ENCODE peak calls at places on chromosomes 6 and 20, in four cellular contexts. X is HepG2, M is spleen, H is HCT116. U is an unnamed sample.

GRCh38 chr6:165729307-165729936 is 66.4 kb upstream of the PDE10A start:
- DNase-seq in X (peak), M (no peak), H (peak), U (no peak)

GRCh38 chr20:51452091-51452613 is 90.4 kb downstream of the NFATC2 start:
- DNase-seq in X (no peak), M (no peak), H (no peak), U (no peak)

GRCh38 chr20:18977441-18977840 is 163.9 kb downstream of the SCP2D1 start:
- DNase-seq in X (no peak), M (no peak), H (no peak), U (no peak)

GRCh38 chr6:56938634-56939294 is 16.1 kb upstream of the BEND6 start:
- DNase-seq in X (peak), M (no peak), H (peak), U (no peak)

GRCh38 chr6:170553686-170554085 is 483 bp upstream of the TBP start:
- DNase-seq in X (no peak), M (no peak), H (no peak), U (no peak)

GRCh38 chr6:117168296-117169059 is 96.9 kb upstream of the VGLL2 start:
- DNase-seq in X (no peak), M (no peak), H (no peak), U (no peak)

GRCh38 chr20:19588731-19589130 is 169.3 kb upstream of the RIN2 start:
- DNase-seq in X (peak), M (no peak), H (no peak), U (no peak)

GRCh38 chr6:43428112-43428570 is 800 bp downstream of the ABCC10 start:
- DNase-seq in X (no peak), M (no peak), H (no peak), U (no peak)

GRCh38 chr20:32762754-32763201 is 593 bp downstream of the DNMT3B start:
- DNase-seq in X (no peak), M (no peak), H (no peak), U (no peak)

GRCh38 chr6:122712864-122713612 is 66.5 kb upstream of the FABP7 start:
- DNase-seq in X (no peak), M (no peak), H (no peak), U (no peak)

GRCh38 chr6:2952557-2953095 is 18.7 kb downstream of the SERPINB6 start:
- DNase-seq in X (peak), M (peak), H (peak), U (peak)
- TF ChIP-seq POLR2AphosphoS5 in X (no peak), M (peak), H (peak), U (peak)

GRCh38 chr20:59752704-59753460 is 148.5 kb downstream of the PHACTR3 start:
- DNase-seq in X (no peak), M (peak), H (no peak), U (no peak)

GRCh38 chr20:59749293-59749680 is 144.9 kb downstream of the PHACTR3 start:
- DNase-seq in X (no peak), M (peak), H (no peak), U (no peak)

GRCh38 chr20:59752101-59752586 is 147.8 kb downstream of the PHACTR3 start:
- DNase-seq in X (no peak), M (peak), H (no peak), U (no peak)

GRCh38 chr20:59750209-59750840 is 146.0 kb downstream of the PHACTR3 start:
- DNase-seq in X (no peak), M (peak), H (no peak), U (no peak)

GRCh38 chr20:59751075-59751711 is 146.9 kb downstream of the PHACTR3 start:
- DNase-seq in X (peak), M (peak), H (peak), U (no peak)
- TF ChIP-seq POLR2AphosphoS5 in X (no peak), M (no peak), H (no peak), U (no peak)

GRCh38 chr6:151804585-151805285 is 2.7 kb upstream of the ESR1 start:
- DNase-seq in X (no peak), M (no peak), H (no peak), U (no peak)

GRCh38 chr6:151806757-151807512 is 547 bp upstream of the ESR1 start:
- DNase-seq in X (no peak), M (no peak), H (no peak), U (no peak)

GRCh38 chr6:151805286-151805840 is 2.1 kb upstream of the ESR1 start:
- DNase-seq in X (no peak), M (no peak), H (no peak), U (no peak)

GRCh38 chr6:151808331-151809241 is 1.1 kb downstream of the ESR1 start:
- DNase-seq in X (no peak), M (no peak), H (no peak), U (no peak)

DNA sequence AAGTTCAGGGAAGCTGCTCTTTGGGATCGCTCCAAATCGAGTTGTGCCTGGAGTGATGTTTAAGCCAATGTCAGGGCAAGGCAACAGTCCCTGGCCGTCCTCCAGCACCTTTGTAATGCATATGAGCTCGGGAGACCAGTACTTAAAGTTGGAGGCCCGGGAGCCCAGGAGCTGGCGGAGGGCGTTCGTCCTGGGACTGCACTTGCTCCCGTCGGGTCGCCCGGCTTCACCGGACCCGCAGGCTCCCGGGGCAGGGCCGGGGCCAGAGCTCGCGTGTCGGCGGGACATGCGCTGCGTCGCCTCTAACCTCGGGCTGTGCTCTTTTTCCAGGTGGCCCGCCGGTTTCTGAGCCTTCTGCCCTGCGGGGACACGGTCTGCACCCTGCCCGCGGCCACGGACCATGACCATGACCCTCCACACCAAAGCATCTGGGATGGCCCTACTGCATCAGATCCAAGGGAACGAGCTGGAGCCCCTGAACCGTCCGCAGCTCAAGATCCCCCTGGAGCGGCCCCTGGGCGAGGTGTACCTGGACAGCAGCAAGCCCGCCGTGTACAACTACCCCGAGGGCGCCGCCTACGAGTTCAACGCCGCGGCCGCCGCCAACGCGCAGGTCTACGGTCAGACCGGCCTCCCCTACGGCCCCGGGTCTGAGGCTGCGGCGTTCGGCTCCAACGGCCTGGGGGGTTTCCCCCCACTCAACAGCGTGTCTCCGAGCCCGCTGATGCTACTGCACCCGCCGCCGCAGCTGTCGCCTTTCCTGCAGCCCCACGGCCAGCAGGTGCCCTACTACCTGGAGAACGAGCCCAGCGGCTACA is at the start of gene ESR1:
- DNase-seq in X (no peak), M (peak), H (no peak), U (no peak)
- TF ChIP-seq POLR2AphosphoS5 in X (no peak), M (no peak), H (no peak), U (no peak)

GRCh38 chr6:150620244-150620643 is 20.6 kb downstream of the PLEKHG1 start:
- DNase-seq in X (no peak), M (no peak), H (no peak), U (peak)

GRCh38 chr6:150615967-150616366 is 16.3 kb downstream of the PLEKHG1 start:
- DNase-seq in X (no peak), M (no peak), H (no peak), U (no peak)

GRCh38 chr6:150616581-150616980 is 16.9 kb downstream of the PLEKHG1 start:
- DNase-seq in X (no peak), M (no peak), H (no peak), U (no peak)

GRCh38 chr6:150617062-150617461 is 17.4 kb downstream of the PLEKHG1 start:
- DNase-seq in X (no peak), M (no peak), H (no peak), U (no peak)

GRCh38 chr6:150617496-150618460 is 18.1 kb downstream of the PLEKHG1 start:
- DNase-seq in X (no peak), M (no peak), H (no peak), U (no peak)
- TF ChIP-seq POLR2AphosphoS5 in X (no peak), M (no peak), H (no peak), U (no peak)

DNA sequence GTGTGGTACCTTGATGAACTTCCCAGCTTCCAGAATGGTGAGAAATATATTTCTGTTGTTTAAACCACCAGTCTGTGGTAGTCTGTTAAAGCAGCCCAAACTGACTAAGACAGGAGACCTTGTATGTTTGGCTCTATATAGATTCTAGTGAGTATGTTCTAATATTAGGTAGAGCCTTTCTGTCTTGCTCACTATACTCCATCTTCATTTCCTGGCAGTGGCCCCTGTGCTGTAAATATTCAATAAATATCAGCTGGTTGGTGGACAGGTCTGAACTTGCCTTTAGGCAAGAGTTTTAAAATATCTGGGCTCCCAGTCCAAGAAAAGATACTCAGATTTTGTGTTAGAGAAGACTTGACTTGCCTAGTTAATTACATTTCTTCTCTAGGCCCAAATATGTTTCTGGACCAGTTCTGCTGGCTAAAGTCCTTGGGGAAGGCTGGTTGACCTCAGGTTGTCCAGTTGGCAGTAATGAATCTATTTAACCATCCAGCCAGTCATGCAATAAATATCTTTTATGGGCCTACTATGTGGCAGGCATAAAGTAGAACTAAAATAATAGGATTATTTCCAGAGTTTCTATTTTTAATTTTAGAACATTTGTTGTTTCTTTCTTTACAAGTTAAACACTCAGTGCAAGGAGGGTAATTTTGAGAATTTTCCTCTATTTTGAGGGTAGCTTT is 22.3 kb downstream of the PPP1R14C start:
- DNase-seq in X (no peak), M (no peak), H (no peak), U (no peak)
- TF ChIP-seq POLR2AphosphoS5 in X (no peak), M (no peak), H (no peak), U (no peak)

GRCh38 chr6:98782772-98783171 is 51.6 kb upstream of the POU3F2 start:
- DNase-seq in X (no peak), M (no peak), H (no peak), U (no peak)

GRCh38 chr6:98787961-98788360 is 46.4 kb upstream of the POU3F2 start:
- DNase-seq in X (no peak), M (no peak), H (no peak), U (no peak)

GRCh38 chr6:98783578-98783977 is 50.8 kb upstream of the POU3F2 start:
- DNase-seq in X (no peak), M (no peak), H (no peak), U (no peak)

DNA sequence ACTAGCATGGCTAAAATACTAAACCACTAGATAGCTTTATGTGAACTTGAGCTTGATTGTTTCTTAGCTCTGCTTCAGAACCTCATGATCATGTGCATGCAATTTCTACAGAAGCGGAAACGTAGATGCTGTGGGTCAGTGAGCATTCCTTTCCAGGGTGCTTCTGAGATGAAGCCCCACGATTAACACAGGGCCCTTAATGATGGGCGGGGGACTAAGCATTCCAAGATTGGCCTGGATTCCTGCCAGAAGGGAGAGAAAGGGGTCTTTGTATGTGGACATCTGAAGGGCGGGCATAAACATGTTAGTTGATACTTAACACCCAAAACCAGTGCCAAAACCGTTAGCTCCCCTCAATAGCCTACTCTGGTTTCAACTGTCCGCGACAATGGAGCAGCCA is 47.0 kb upstream of the POU3F2 start:
- DNase-seq in X (no peak), M (no peak), H (no peak), U (no peak)
- TF ChIP-seq POLR2AphosphoS5 in X (no peak), M (no peak), H (no peak), U (no peak)

GRCh38 chr20:327041-327945 is 1.9 kb downstream of the SOX12 start:
- DNase-seq in X (peak), M (peak), H (peak), U (no peak)

GRCh38 chr20:325043-325888 is at the start of gene SOX12:
- DNase-seq in X (peak), M (peak), H (peak), U (peak)

GRCh38 chr20:324177-325042 is 942 bp upstream of the SOX12 start:
- DNase-seq in X (peak), M (peak), H (peak), U (peak)

GRCh38 chr20:326645-327031 is 1.3 kb downstream of the SOX12 start:
- DNase-seq in X (no peak), M (peak), H (no peak), U (no peak)

DNA sequence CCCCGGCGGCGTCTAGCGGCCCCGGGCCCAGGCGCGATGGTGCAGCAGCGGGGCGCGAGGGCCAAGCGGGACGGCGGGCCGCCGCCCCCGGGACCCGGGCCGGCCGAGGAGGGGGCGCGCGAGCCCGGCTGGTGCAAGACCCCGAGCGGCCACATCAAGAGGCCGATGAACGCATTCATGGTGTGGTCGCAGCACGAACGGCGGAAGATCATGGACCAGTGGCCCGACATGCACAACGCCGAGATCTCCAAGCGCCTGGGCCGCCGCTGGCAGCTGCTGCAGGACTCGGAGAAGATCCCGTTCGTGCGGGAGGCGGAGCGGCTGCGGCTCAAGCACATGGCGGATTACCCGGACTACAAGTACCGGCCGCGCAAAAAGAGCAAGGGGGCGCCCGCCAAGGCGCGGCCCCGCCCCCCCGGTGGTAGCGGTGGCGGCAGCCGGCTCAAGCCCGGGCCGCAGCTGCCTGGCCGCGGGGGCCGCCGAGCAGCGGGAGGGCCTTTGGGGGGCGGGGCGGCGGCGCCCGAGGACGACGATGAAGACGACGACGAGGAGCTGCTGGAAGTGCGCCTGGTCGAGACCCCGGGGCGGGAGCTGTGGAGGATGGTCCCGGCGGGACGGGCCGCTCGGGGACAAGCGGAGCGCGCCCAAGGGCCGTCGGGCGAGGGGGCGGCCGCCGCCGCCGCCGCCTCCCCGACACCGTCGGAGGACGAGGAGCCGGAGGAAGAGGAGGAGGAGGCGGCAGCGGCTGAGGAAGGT is 715 bp downstream of the SOX12 start:
- DNase-seq in X (peak), M (peak), H (no peak), U (no peak)
- TF ChIP-seq POLR2AphosphoS5 in X (no peak), M (no peak), H (no peak), U (no peak)

GRCh38 chr20:15859061-15859460 is 714.2 kb downstream of the KIF16B start:
- DNase-seq in X (no peak), M (no peak), H (no peak), U (no peak)
- TF ChIP-seq POLR2AphosphoS5 in X (no peak), M (no peak), H (no peak), U (no peak)

GRCh38 chr20:31708839-31709534 is 13.7 kb downstream of the BCL2L1 start:
- DNase-seq in X (no peak), M (peak), H (no peak), U (no peak)

GRCh38 chr20:31709939-31710338 is 12.7 kb downstream of the BCL2L1 start:
- DNase-seq in X (peak), M (no peak), H (no peak), U (no peak)

GRCh38 chr20:31711416-31712111 is 11.1 kb downstream of the BCL2L1 start:
- DNase-seq in X (peak), M (no peak), H (no peak), U (no peak)

GRCh38 chr20:31712112-31712553 is 10.5 kb downstream of the BCL2L1 start:
- DNase-seq in X (peak), M (peak), H (no peak), U (no peak)

DNA sequence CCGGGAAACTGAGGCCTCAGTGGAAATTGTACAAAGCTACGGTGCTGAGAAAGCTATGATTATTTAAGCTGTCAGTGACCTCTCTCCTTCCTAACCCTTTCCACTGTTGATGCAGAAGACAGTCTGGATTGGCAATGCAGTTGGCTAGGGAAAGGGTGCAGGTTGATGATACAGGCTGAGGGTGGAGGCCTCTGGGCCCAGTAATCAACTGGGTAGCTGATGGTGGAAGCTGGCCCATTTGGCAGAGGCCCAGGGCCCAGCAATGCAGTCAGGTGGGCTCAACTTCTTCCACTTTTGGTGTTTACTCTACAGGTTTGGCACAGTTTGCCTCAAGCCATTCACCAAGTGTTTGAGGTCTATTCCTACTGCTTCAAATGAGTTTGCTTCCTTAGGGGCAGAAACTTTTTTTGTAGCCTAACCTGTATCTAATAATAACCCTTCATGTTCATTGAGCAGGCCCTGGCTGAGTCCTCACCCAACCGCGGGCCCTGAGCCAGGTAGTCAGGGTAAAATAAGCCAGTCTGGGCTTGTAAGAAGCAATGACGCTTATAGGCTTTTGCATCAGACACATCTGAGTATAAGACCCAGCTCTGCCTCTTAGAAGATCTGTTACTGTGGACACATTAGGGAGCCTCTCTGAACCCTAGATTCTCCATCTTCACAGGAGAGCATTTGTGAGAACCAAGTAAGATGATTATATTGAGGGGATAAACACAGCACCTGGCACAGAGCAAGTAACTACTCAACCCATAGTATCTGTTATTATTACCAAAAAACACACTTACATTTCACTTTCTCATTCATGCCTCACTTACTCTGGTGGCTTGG is 12.0 kb downstream of the BCL2L1 start:
- DNase-seq in X (no peak), M (no peak), H (no peak), U (no peak)
- TF ChIP-seq POLR2AphosphoS5 in X (no peak), M (no peak), H (no peak), U (no peak)

U was measured in esophagus muscularis mucosa.